ENCODE peak calls at places on chromosomes 3 and 15, in seven cellular contexts. One of them, this sample, is unnamed.

GRCh38 chr3:169813757-169814517 is 1.2 kb upstream of the LRRC34 start:
- DNase-seq in colonic mucosa: peak
- DNase-seq in heart left ventricle: no peak
- DNase-seq in fibroblast of lung: no peak
- DNase-seq in SK-N-SH: no peak
- DNase-seq in A673: peak
- DNase-seq in cardiac fibroblast: peak
- DNase-seq in this sample: no peak

GRCh38 chr3:49493901-49494300 is 23.8 kb downstream of the DAG1 start:
- DNase-seq in A673: no peak
- DNase-seq in colonic mucosa: no peak
- DNase-seq in cardiac fibroblast: no peak
- DNase-seq in fibroblast of lung: no peak
- DNase-seq in heart left ventricle: no peak
- DNase-seq in SK-N-SH: no peak
- DNase-seq in this sample: peak

GRCh38 chr3:107272885-107273284 is 104.4 kb upstream of the CCDC54 start:
- DNase-seq in colonic mucosa: no peak
- DNase-seq in fibroblast of lung: no peak
- DNase-seq in A673: no peak
- DNase-seq in heart left ventricle: no peak
- DNase-seq in SK-N-SH: no peak
- DNase-seq in cardiac fibroblast: no peak
- DNase-seq in this sample: no peak

GRCh38 chr3:157159037-157159761 is 748 bp downstream of the CCNL1 start:
- DNase-seq in A673: peak
- DNase-seq in colonic mucosa: peak
- DNase-seq in fibroblast of lung: peak
- DNase-seq in heart left ventricle: peak
- DNase-seq in SK-N-SH: peak
- DNase-seq in cardiac fibroblast: peak
- DNase-seq in this sample: peak

GRCh38 chr3:28786446-28786845 is 437.8 kb upstream of the AZI2 start:
- DNase-seq in fibroblast of lung: no peak
- DNase-seq in A673: peak
- DNase-seq in SK-N-SH: no peak
- DNase-seq in heart left ventricle: no peak
- DNase-seq in colonic mucosa: no peak
- DNase-seq in cardiac fibroblast: no peak
- DNase-seq in this sample: no peak

GRCh38 chr15:69979269-69979668 is 118.4 kb downstream of the TLE3 start:
- DNase-seq in SK-N-SH: no peak
- DNase-seq in cardiac fibroblast: peak
- DNase-seq in fibroblast of lung: no peak
- DNase-seq in A673: no peak
- DNase-seq in colonic mucosa: no peak
- DNase-seq in heart left ventricle: no peak
- DNase-seq in this sample: no peak

GRCh38 chr15:78691873-78692421 is 50.9 kb upstream of the CHRNB4 start:
- DNase-seq in fibroblast of lung: no peak
- DNase-seq in A673: no peak
- DNase-seq in heart left ventricle: no peak
- DNase-seq in colonic mucosa: no peak
- DNase-seq in cardiac fibroblast: no peak
- DNase-seq in SK-N-SH: no peak
- DNase-seq in this sample: no peak

GRCh38 chr3:148866261-148866660 is 1.2 kb downstream of the CPA3 start:
- DNase-seq in A673: no peak
- DNase-seq in fibroblast of lung: no peak
- DNase-seq in heart left ventricle: no peak
- DNase-seq in colonic mucosa: no peak
- DNase-seq in SK-N-SH: no peak
- DNase-seq in cardiac fibroblast: peak
- DNase-seq in this sample: peak

GRCh38 chr3:157274644-157275137 is 114.7 kb upstream of the CCNL1 start:
- DNase-seq in fibroblast of lung: no peak
- DNase-seq in colonic mucosa: no peak
- DNase-seq in A673: peak
- DNase-seq in heart left ventricle: no peak
- DNase-seq in cardiac fibroblast: peak
- DNase-seq in SK-N-SH: no peak
- DNase-seq in this sample: peak

GRCh38 chr3:155242342-155242741 is 51.1 kb downstream of the STRIT1 start:
- DNase-seq in cardiac fibroblast: peak
- DNase-seq in fibroblast of lung: peak
- DNase-seq in heart left ventricle: no peak
- DNase-seq in colonic mucosa: no peak
- DNase-seq in A673: no peak
- DNase-seq in SK-N-SH: no peak
- DNase-seq in this sample: peak

GRCh38 chr3:168707900-168708299 is 612.2 kb upstream of the GOLIM4 start:
- DNase-seq in colonic mucosa: no peak
- DNase-seq in SK-N-SH: no peak
- DNase-seq in A673: no peak
- DNase-seq in cardiac fibroblast: no peak
- DNase-seq in fibroblast of lung: no peak
- DNase-seq in heart left ventricle: no peak
- DNase-seq in this sample: no peak

GRCh38 chr3:184160456-184160855 is 5.3 kb downstream of the DVL3 start:
- DNase-seq in heart left ventricle: no peak
- DNase-seq in A673: no peak
- DNase-seq in cardiac fibroblast: peak
- DNase-seq in colonic mucosa: no peak
- DNase-seq in SK-N-SH: no peak
- DNase-seq in fibroblast of lung: peak
- DNase-seq in this sample: peak

GRCh38 chr3:33884204-33884561 is 85.8 kb downstream of the PDCD6IP start:
- DNase-seq in colonic mucosa: no peak
- DNase-seq in A673: peak
- DNase-seq in cardiac fibroblast: peak
- DNase-seq in heart left ventricle: peak
- DNase-seq in fibroblast of lung: peak
- DNase-seq in SK-N-SH: no peak
- DNase-seq in this sample: peak

GRCh38 chr15:76380249-76380648 is 43.7 kb downstream of the ISL2 start:
- DNase-seq in colonic mucosa: no peak
- DNase-seq in SK-N-SH: no peak
- DNase-seq in heart left ventricle: no peak
- DNase-seq in fibroblast of lung: no peak
- DNase-seq in cardiac fibroblast: no peak
- DNase-seq in A673: peak
- DNase-seq in this sample: no peak

GRCh38 chr3:74091204-74091603 is 466.5 kb upstream of the PDZRN3 start:
- DNase-seq in A673: no peak
- DNase-seq in colonic mucosa: no peak
- DNase-seq in cardiac fibroblast: no peak
- DNase-seq in fibroblast of lung: no peak
- DNase-seq in SK-N-SH: no peak
- DNase-seq in heart left ventricle: no peak
- DNase-seq in this sample: no peak

GRCh38 chr3:115217292-115217677 is 70.2 kb upstream of the ZBTB20 start:
- DNase-seq in heart left ventricle: no peak
- DNase-seq in fibroblast of lung: no peak
- DNase-seq in A673: no peak
- DNase-seq in cardiac fibroblast: no peak
- DNase-seq in SK-N-SH: no peak
- DNase-seq in colonic mucosa: no peak
- DNase-seq in this sample: no peak

GRCh38 chr3:43953814-43954241 is 263.1 kb downstream of the ABHD5 start:
- DNase-seq in heart left ventricle: no peak
- DNase-seq in A673: no peak
- DNase-seq in colonic mucosa: no peak
- DNase-seq in fibroblast of lung: peak
- DNase-seq in cardiac fibroblast: peak
- DNase-seq in SK-N-SH: no peak
- DNase-seq in this sample: peak

GRCh38 chr3:132721479-132722164 is 587 bp downstream of the NPHP3 start:
- DNase-seq in SK-N-SH: no peak
- DNase-seq in colonic mucosa: peak
- DNase-seq in fibroblast of lung: peak
- DNase-seq in heart left ventricle: peak
- DNase-seq in A673: peak
- DNase-seq in cardiac fibroblast: peak
- DNase-seq in this sample: peak

GRCh38 chr15:76346666-76347506 is 10.3 kb downstream of the ISL2 start:
- DNase-seq in fibroblast of lung: peak
- DNase-seq in A673: peak
- DNase-seq in cardiac fibroblast: peak
- DNase-seq in colonic mucosa: peak
- DNase-seq in heart left ventricle: no peak
- DNase-seq in SK-N-SH: peak
- DNase-seq in this sample: peak

GRCh38 chr3:172511783-172512357 is 11.4 kb downstream of the TNFSF10 start:
- DNase-seq in A673: no peak
- DNase-seq in fibroblast of lung: no peak
- DNase-seq in heart left ventricle: no peak
- DNase-seq in cardiac fibroblast: no peak
- DNase-seq in colonic mucosa: no peak
- DNase-seq in SK-N-SH: no peak
- DNase-seq in this sample: no peak

GRCh38 chr3:169966951-169967915 is 626 bp downstream of the SEC62 start:
- DNase-seq in fibroblast of lung: peak
- DNase-seq in SK-N-SH: peak
- DNase-seq in A673: peak
- DNase-seq in colonic mucosa: peak
- DNase-seq in heart left ventricle: peak
- DNase-seq in cardiac fibroblast: peak
- DNase-seq in this sample: peak

GRCh38 chr15:81133782-81134461 is at the start of gene CFAP161:
- DNase-seq in cardiac fibroblast: peak
- DNase-seq in heart left ventricle: peak
- DNase-seq in A673: peak
- DNase-seq in fibroblast of lung: peak
- DNase-seq in colonic mucosa: peak
- DNase-seq in SK-N-SH: peak
- DNase-seq in this sample: peak
- H3K4me3 ChIP-seq in cardiac fibroblast: peak
- H3K4me3 ChIP-seq in heart left ventricle: peak
- H3K4me3 ChIP-seq in A673: no peak
- H3K4me3 ChIP-seq in fibroblast of lung: peak
- H3K4me3 ChIP-seq in colonic mucosa: no peak
- H3K4me3 ChIP-seq in SK-N-SH: peak
- H3K4me3 ChIP-seq in this sample: peak

GRCh38 chr3:13229291-13229949 is 156.2 kb upstream of the IQSEC1 start:
- DNase-seq in A673: peak
- DNase-seq in cardiac fibroblast: peak
- DNase-seq in fibroblast of lung: peak
- DNase-seq in colonic mucosa: no peak
- DNase-seq in SK-N-SH: peak
- DNase-seq in heart left ventricle: peak
- DNase-seq in this sample: peak
- TF ChIP-seq CTCF in A673: peak
- TF ChIP-seq CTCF in cardiac fibroblast: no peak
- TF ChIP-seq CTCF in fibroblast of lung: peak
- TF ChIP-seq CTCF in colonic mucosa: peak
- TF ChIP-seq CTCF in SK-N-SH: peak
- TF ChIP-seq CTCF in heart left ventricle: no peak
- TF ChIP-seq CTCF in this sample: peak

GRCh38 chr3:42025388-42026138 is 63.7 kb upstream of the ULK4 start:
- DNase-seq in colonic mucosa: peak
- DNase-seq in cardiac fibroblast: peak
- DNase-seq in SK-N-SH: peak
- DNase-seq in heart left ventricle: peak
- DNase-seq in fibroblast of lung: peak
- DNase-seq in A673: peak
- DNase-seq in this sample: peak

GRCh38 chr3:42023380-42023779 is 61.5 kb upstream of the ULK4 start:
- DNase-seq in heart left ventricle: no peak
- DNase-seq in A673: no peak
- DNase-seq in cardiac fibroblast: no peak
- DNase-seq in SK-N-SH: no peak
- DNase-seq in colonic mucosa: no peak
- DNase-seq in fibroblast of lung: no peak
- DNase-seq in this sample: no peak

GRCh38 chr3:42028474-42028873 is 62.7 kb upstream of the TRAK1 start:
- DNase-seq in heart left ventricle: no peak
- DNase-seq in cardiac fibroblast: no peak
- DNase-seq in SK-N-SH: no peak
- DNase-seq in fibroblast of lung: no peak
- DNase-seq in A673: no peak
- DNase-seq in colonic mucosa: no peak
- DNase-seq in this sample: no peak

GRCh38 chr3:42022355-42022754 is 60.5 kb upstream of the ULK4 start:
- DNase-seq in cardiac fibroblast: no peak
- DNase-seq in colonic mucosa: no peak
- DNase-seq in SK-N-SH: no peak
- DNase-seq in heart left ventricle: no peak
- DNase-seq in fibroblast of lung: no peak
- DNase-seq in A673: no peak
- DNase-seq in this sample: no peak

DNA sequence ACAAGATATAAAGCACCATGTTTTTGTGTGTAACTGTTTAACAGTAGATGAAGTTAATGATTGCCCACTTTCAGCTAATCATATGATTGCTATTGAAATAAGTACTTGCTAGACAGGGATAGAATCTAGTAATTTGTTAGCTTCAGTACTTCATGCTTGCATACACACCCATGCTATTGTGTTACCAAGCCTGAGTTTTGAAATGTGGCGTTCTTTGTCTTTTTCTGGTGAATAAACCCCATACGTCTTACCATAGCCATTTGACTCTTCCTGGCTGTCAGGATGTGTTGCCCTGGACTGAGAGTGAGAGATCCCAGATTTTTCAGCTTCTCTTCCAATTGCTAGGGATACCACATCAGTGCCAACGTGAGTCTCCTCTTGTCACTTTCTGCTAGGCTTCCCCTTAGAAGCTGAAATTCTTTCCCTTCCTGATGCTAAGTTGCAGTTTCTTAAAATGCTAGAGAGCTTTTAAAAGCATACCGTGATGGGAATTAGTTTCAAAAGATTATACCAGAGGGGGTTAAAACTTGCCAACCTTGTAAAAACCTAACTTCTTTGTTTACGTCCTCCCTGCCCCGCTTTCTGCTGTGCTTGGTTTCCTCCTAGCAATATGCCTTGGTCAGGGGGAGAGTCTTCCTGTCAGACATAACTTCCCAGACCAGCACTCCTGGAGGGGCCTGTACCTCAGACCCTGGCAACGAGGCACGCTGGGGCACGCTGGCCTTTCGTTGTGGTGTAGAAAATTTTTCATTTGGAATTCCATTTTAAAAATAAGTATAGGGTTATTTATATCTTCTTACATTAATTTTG is 62.9 kb upstream of the ULK4 start:
- DNase-seq in SK-N-SH: peak
- DNase-seq in cardiac fibroblast: peak
- DNase-seq in colonic mucosa: no peak
- DNase-seq in A673: peak
- DNase-seq in fibroblast of lung: no peak
- DNase-seq in heart left ventricle: no peak
- DNase-seq in this sample: no peak
- H3K4me3 ChIP-seq in SK-N-SH: no peak
- H3K4me3 ChIP-seq in cardiac fibroblast: no peak
- H3K4me3 ChIP-seq in colonic mucosa: no peak
- H3K4me3 ChIP-seq in A673: peak
- H3K4me3 ChIP-seq in fibroblast of lung: peak
- H3K4me3 ChIP-seq in heart left ventricle: no peak
- H3K4me3 ChIP-seq in this sample: no peak

DNA sequence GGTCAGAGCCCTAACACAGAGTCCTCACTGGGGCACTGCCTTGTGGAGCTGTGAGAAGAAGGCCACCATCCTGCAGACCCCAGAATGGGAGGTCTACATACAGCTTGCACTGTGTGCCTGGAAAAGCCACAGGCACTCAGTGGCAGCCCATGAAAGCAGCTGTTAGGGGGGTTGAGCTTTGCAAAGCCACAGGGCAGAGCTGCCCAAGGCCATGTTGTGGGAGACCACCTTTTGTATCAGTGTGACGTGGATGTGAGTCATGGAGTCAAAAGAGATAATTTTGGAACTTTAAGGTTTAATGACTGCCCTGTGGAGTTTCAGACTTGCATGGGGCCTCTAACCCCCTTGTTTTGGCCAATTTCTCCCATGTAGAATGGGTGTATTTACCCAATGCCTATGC is 52.9 kb upstream of the TPRG1 start:
- DNase-seq in cardiac fibroblast: no peak
- DNase-seq in heart left ventricle: no peak
- DNase-seq in colonic mucosa: no peak
- DNase-seq in SK-N-SH: no peak
- DNase-seq in A673: no peak
- DNase-seq in fibroblast of lung: no peak
- DNase-seq in this sample: no peak
- TF ChIP-seq CTCF in cardiac fibroblast: no peak
- TF ChIP-seq CTCF in heart left ventricle: no peak
- TF ChIP-seq CTCF in colonic mucosa: no peak
- TF ChIP-seq CTCF in SK-N-SH: no peak
- TF ChIP-seq CTCF in A673: no peak
- TF ChIP-seq CTCF in fibroblast of lung: no peak
- TF ChIP-seq CTCF in this sample: no peak

This sample was measured in fibroblast of the aortic adventitia.